ENCODE peak calls at places on chromosomes 6 and 20, in four cellular contexts. S, J, O and V are unnamed samples.

GRCh38 chr20:34536798-34537394 is 20.7 kb downstream of the DYNLRB1 start:
- DNase-seq in S (peak), J (no peak), O (no peak), V (peak)

GRCh38 chr6:80454197-80454596 is 347.7 kb downstream of the BCKDHB start:
- DNase-seq in S (no peak), J (no peak), O (peak), V (no peak)

GRCh38 chr20:21357851-21358250 is 39.5 kb downstream of the NKX2-4 start:
- DNase-seq in S (no peak), J (no peak), O (no peak), V (peak)

GRCh38 chr6:47593979-47594378 is 104.4 kb upstream of the ADGRF4 start:
- DNase-seq in S (no peak), J (no peak), O (no peak), V (no peak)

GRCh38 chr6:15441215-15441868 is 195.5 kb downstream of the JARID2 start:
- DNase-seq in S (peak), J (no peak), O (no peak), V (peak)

GRCh38 chr6:120681204-120681603 is 653.1 kb downstream of the TBC1D32 start:
- DNase-seq in S (no peak), J (no peak), O (no peak), V (no peak)

GRCh38 chr20:49685161-49685601 is 28.5 kb downstream of the B4GALT5 start:
- DNase-seq in S (no peak), J (no peak), O (no peak), V (no peak)

GRCh38 chr20:50224553-50225255 is 34.1 kb downstream of the CEBPB start:
- DNase-seq in S (peak), J (no peak), O (no peak), V (no peak)

GRCh38 chr20:57647006-57647932 is 27.0 kb upstream of the ZBP1 start:
- DNase-seq in S (no peak), J (no peak), O (no peak), V (no peak)

GRCh38 chr6:157575436-157576145 is 194.6 kb downstream of the ZDHHC14 start:
- DNase-seq in S (no peak), J (no peak), O (no peak), V (no peak)

GRCh38 chr20:53262294-53262840 is 290.2 kb downstream of the TSHZ2 start:
- DNase-seq in S (no peak), J (no peak), O (no peak), V (no peak)

GRCh38 chr20:21702553-21703467 is 2.7 kb upstream of the PAX1 start:
- DNase-seq in S (peak), J (no peak), O (no peak), V (peak)

GRCh38 chr20:42010090-42010489 is 391.9 kb upstream of the CHD6 start:
- DNase-seq in S (no peak), J (no peak), O (no peak), V (no peak)

GRCh38 chr6:474454-475185 is 83.1 kb downstream of the IRF4 start:
- DNase-seq in S (no peak), J (no peak), O (peak), V (no peak)

GRCh38 chr20:62742550-62742949 is 33.9 kb downstream of the NTSR1 start:
- DNase-seq in S (no peak), J (no peak), O (no peak), V (no peak)

GRCh38 chr20:56359212-56360132 is 698 bp downstream of the FAM210B start:
- DNase-seq in S (no peak), J (no peak), O (no peak), V (peak)

GRCh38 chr6:9397981-9398559 is 962.7 kb upstream of the SLC35B3 start:
- DNase-seq in S (no peak), J (no peak), O (no peak), V (no peak)

GRCh38 chr6:36132221-36132895 is 2.0 kb downstream of the MAPK13 start:
- DNase-seq in S (no peak), J (no peak), O (no peak), V (no peak)

GRCh38 chr6:168123165-168123911 is 44.3 kb upstream of the FRMD1 start:
- DNase-seq in S (no peak), J (no peak), O (no peak), V (no peak)

GRCh38 chr20:5786930-5787826 is 37.0 kb downstream of the SHLD1 start:
- DNase-seq in S (no peak), J (no peak), O (no peak), V (no peak)

GRCh38 chr20:62104234-62104789 is 18.0 kb upstream of the LSM14B start:
- DNase-seq in S (no peak), J (no peak), O (no peak), V (no peak)

GRCh38 chr20:57392512-57393271 is 1.5 kb downstream of the RBM38 start:
- DNase-seq in S (peak), J (no peak), O (no peak), V (no peak)

GRCh38 chr6:36427781-36428345 is 14.8 kb downstream of the PXT1 start:
- DNase-seq in S (peak), J (no peak), O (no peak), V (no peak)

GRCh38 chr20:63497138-63497945 is 1.5 kb downstream of the EEF1A2 start:
- DNase-seq in S (no peak), J (no peak), O (no peak), V (no peak)

GRCh38 chr6:151051164-151051563 is 185.7 kb downstream of the MTHFD1L start:
- DNase-seq in S (no peak), J (no peak), O (no peak), V (no peak)

GRCh38 chr20:56974499-56975250 is 291.8 kb downstream of the BMP7 start:
- DNase-seq in S (peak), J (peak), O (no peak), V (peak)

GRCh38 chr6:113495521-113495920 is 361.6 kb upstream of the MARCKS start:
- DNase-seq in S (no peak), J (no peak), O (no peak), V (no peak)

GRCh38 chr20:7855545-7855944 is 84.7 kb downstream of the HAO1 start:
- DNase-seq in S (no peak), J (no peak), O (no peak), V (no peak)

GRCh38 chr6:46042355-46042999 is 26.8 kb upstream of the CLIC5 start:
- DNase-seq in S (peak), J (no peak), O (no peak), V (peak)

GRCh38 chr20:50958733-50959542 is at the start of gene MOCS3:
- DNase-seq in S (peak), J (peak), O (no peak), V (peak)

GRCh38 chr6:129031051-129031599 is 148.2 kb downstream of the LAMA2 start:
- DNase-seq in S (no peak), J (no peak), O (no peak), V (no peak)

DNA sequence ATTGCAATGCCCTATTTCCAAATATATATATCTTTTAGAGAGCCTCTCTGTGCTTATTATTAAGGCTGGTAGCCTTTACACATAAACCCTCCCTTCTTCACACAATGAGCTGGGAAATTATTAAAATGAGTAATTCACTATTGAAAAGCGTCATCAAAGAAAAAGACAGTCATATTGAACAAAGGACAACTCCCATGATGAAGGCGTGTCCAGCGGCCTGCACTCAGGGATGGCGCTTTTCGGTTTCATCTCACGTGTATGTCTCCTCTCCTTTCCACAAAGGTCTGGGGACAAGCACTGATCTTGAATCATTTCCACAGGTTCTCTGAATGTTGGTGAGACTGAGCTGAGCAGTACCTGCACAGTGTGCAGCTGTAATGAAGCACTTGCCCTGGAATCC is 3.5 kb downstream of the SERPINB9 start:
- DNase-seq in S (no peak), J (no peak), O (no peak), V (no peak)
- TF ChIP-seq SRF in S (no peak), J (no peak), O (no peak), V (no peak)

DNA sequence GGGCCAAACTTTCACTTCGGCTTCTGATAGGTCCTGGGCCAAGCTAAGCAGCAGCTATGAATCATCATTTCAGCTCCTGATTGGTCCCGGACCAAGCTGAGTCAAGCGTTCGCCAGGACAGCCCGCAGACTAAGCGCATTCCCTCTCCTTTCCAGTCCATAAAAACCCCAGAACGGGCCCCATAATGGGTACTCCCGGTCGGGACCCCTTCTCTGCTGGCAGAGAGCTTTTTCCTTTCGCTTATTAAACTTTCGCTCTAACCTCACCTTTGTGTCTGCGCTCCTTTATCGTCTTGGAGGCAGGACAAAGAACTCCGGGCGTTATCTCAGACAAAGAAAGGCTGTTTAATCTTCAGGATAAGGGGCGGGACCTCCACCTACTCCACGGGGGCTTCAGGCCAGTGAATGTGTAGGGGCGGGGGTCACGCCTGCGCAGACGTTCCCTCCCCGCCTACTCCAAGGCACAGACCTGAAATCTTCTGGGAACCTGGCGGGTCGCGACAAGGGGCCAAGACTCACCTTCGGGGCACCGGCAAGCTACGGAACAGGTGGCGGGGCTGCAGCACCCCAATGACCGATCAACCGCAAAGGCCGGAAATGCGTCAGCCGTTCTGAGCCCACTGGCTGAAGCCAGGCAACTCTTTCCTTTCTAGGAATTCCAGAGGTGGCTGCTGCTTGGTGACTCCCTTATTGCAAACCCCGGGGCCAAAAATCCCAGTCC is at the start of gene ZSCAN31:
- DNase-seq in S (peak), J (peak), O (peak), V (peak)
- TF ChIP-seq EP300 in S (peak), J (no peak), O (no peak), V (peak)

GRCh38 chr6:159067334-159067733 is 22.5 kb upstream of the TAGAP start:
- DNase-seq in S (no peak), J (no peak), O (peak), V (no peak)

GRCh38 chr6:159068904-159069578 is 24.2 kb upstream of the TAGAP start:
- DNase-seq in S (no peak), J (no peak), O (no peak), V (no peak)

GRCh38 chr6:159065091-159065490 is 20.3 kb upstream of the TAGAP start:
- DNase-seq in S (no peak), J (no peak), O (no peak), V (no peak)

GRCh38 chr6:159065751-159066329 is 21.0 kb upstream of the TAGAP start:
- DNase-seq in S (no peak), J (no peak), O (no peak), V (no peak)

GRCh38 chr6:159066479-159066878 is 21.7 kb upstream of the TAGAP start:
- DNase-seq in S (no peak), J (no peak), O (no peak), V (no peak)
- TF ChIP-seq SRF in S (no peak), J (no peak), O (no peak), V (no peak)

GRCh38 chr6:84848960-84849359 is 84.6 kb upstream of the TBX18 start:
- DNase-seq in S (no peak), J (no peak), O (no peak), V (no peak)

GRCh38 chr6:84854801-84855400 is 90.5 kb upstream of the TBX18 start:
- DNase-seq in S (no peak), J (no peak), O (no peak), V (no peak)

GRCh38 chr6:84853901-84854300 is 89.5 kb upstream of the TBX18 start:
- DNase-seq in S (no peak), J (no peak), O (no peak), V (no peak)
- TF ChIP-seq EP300 in S (no peak), J (no peak), O (no peak), V (no peak)

GRCh38 chr6:108983151-108983550 is 111.5 kb downstream of the SESN1 start:
- DNase-seq in S (no peak), J (no peak), O (no peak), V (no peak)
- TF ChIP-seq SRF in S (no peak), J (no peak), O (no peak), V (no peak)